ENCODE peak calls at places on chromosome 21, in five cellular contexts. One of them, this sample, is unnamed.

GRCh38 chr21:45001134-45002095 is 61.6 kb downstream of the SLX9 start:
- DNase-seq in K562: no peak
- DNase-seq in GM12878: no peak
- DNase-seq in SK-N-SH: no peak
- DNase-seq in HepG2: no peak
- DNase-seq in this sample: peak; percentile 65

GRCh38 chr21:45309069-45309521 is 21.4 kb upstream of the POFUT2 start:
- DNase-seq in K562: peak; percentile 78
- DNase-seq in GM12878: no peak
- DNase-seq in SK-N-SH: peak; percentile 82
- DNase-seq in HepG2: peak; percentile 69
- DNase-seq in this sample: peak; percentile 64

GRCh38 chr21:38311765-38312164 is 55.0 kb downstream of the KCNJ15 start:
- DNase-seq in K562: no peak
- DNase-seq in GM12878: no peak
- DNase-seq in SK-N-SH: no peak
- DNase-seq in HepG2: no peak
- DNase-seq in this sample: no peak

GRCh38 chr21:30072496-30072895 is 94.1 kb downstream of the CLDN17 start:
- DNase-seq in K562: no peak
- DNase-seq in GM12878: no peak
- DNase-seq in SK-N-SH: no peak
- DNase-seq in HepG2: no peak
- DNase-seq in this sample: no peak

GRCh38 chr21:14753466-14754258 is 207.5 kb upstream of the SAMSN1 start:
- DNase-seq in K562: peak; percentile 88
- DNase-seq in GM12878: no peak
- DNase-seq in SK-N-SH: no peak
- DNase-seq in HepG2: no peak
- DNase-seq in this sample: no peak

GRCh38 chr21:46207920-46208571 is 20.5 kb downstream of the LSS start:
- DNase-seq in K562: no peak
- DNase-seq in GM12878: no peak
- DNase-seq in SK-N-SH: no peak
- DNase-seq in HepG2: no peak
- DNase-seq in this sample: no peak

GRCh38 chr21:45644041-45644906 is 749 bp downstream of the PCBP3 start:
- DNase-seq in K562: no peak
- DNase-seq in GM12878: no peak
- DNase-seq in SK-N-SH: peak; percentile 77
- DNase-seq in HepG2: no peak
- DNase-seq in this sample: no peak

GRCh38 chr21:17463441-17463840 is 49.4 kb upstream of the CXADR start:
- DNase-seq in K562: no peak
- DNase-seq in GM12878: no peak
- DNase-seq in SK-N-SH: no peak
- DNase-seq in HepG2: peak; percentile 40
- DNase-seq in this sample: peak; percentile 97

GRCh38 chr21:46119565-46120271 is 21.8 kb downstream of the COL6A2 start:
- DNase-seq in K562: no peak
- DNase-seq in GM12878: no peak
- DNase-seq in SK-N-SH: peak; percentile 27
- DNase-seq in HepG2: no peak
- DNase-seq in this sample: no peak

GRCh38 chr21:15355066-15355465 is 290.3 kb upstream of the NRIP1 start:
- DNase-seq in K562: no peak
- DNase-seq in GM12878: no peak
- DNase-seq in SK-N-SH: no peak
- DNase-seq in HepG2: no peak
- DNase-seq in this sample: no peak

GRCh38 chr21:45740088-45740440 is 96.5 kb downstream of the PCBP3 start:
- DNase-seq in K562: no peak
- DNase-seq in GM12878: no peak
- DNase-seq in SK-N-SH: no peak
- DNase-seq in HepG2: no peak
- DNase-seq in this sample: no peak

GRCh38 chr21:45475797-45476570 is 66.3 kb downstream of the SLC19A1 start:
- DNase-seq in K562: no peak
- DNase-seq in GM12878: no peak
- DNase-seq in SK-N-SH: no peak
- DNase-seq in HepG2: no peak
- DNase-seq in this sample: no peak

GRCh38 chr21:29164330-29164942 is 34.0 kb downstream of the MAP3K7CL start:
- DNase-seq in K562: peak; percentile 50
- DNase-seq in GM12878: no peak
- DNase-seq in SK-N-SH: peak; percentile 28
- DNase-seq in HepG2: peak; percentile 63
- DNase-seq in this sample: peak; percentile 91

GRCh38 chr21:31554511-31555022 is 104.9 kb upstream of the SOD1 start:
- DNase-seq in K562: no peak
- DNase-seq in GM12878: peak; percentile 46
- DNase-seq in SK-N-SH: no peak
- DNase-seq in HepG2: no peak
- DNase-seq in this sample: peak; percentile 5

GRCh38 chr21:39137248-39138186 is 45.7 kb downstream of the PSMG1 start:
- DNase-seq in K562: peak; percentile 72
- DNase-seq in GM12878: no peak
- DNase-seq in SK-N-SH: peak; percentile 56
- DNase-seq in HepG2: peak; percentile 43
- DNase-seq in this sample: peak; percentile 24

GRCh38 chr21:45325206-45326168 is 37.8 kb upstream of the POFUT2 start:
- DNase-seq in K562: no peak
- DNase-seq in GM12878: no peak
- DNase-seq in SK-N-SH: no peak
- DNase-seq in HepG2: no peak
- DNase-seq in this sample: no peak

GRCh38 chr21:34110594-34111202 is 37.3 kb downstream of the MRPS6 start:
- DNase-seq in K562: peak; percentile 61
- DNase-seq in GM12878: no peak
- DNase-seq in SK-N-SH: no peak
- DNase-seq in HepG2: no peak
- DNase-seq in this sample: no peak

GRCh38 chr21:31500071-31500470 is 156.0 kb upstream of the TIAM1 start:
- DNase-seq in K562: no peak
- DNase-seq in GM12878: no peak
- DNase-seq in SK-N-SH: no peak
- DNase-seq in HepG2: no peak
- DNase-seq in this sample: no peak

GRCh38 chr21:16587141-16587570 is 857.4 kb downstream of the USP25 start:
- DNase-seq in K562: no peak
- DNase-seq in GM12878: no peak
- DNase-seq in SK-N-SH: peak; percentile 48
- DNase-seq in HepG2: peak; percentile 38
- DNase-seq in this sample: peak; percentile 65

GRCh38 chr21:31198575-31198974 is 145.5 kb downstream of the TIAM1 start:
- DNase-seq in K562: peak; percentile 43
- DNase-seq in GM12878: no peak
- DNase-seq in SK-N-SH: peak; percentile 55
- DNase-seq in HepG2: peak; percentile 30
- DNase-seq in this sample: peak; percentile 62

GRCh38 chr21:45458281-45459170 is 53.6 kb downstream of the COL18A1 start:
- DNase-seq in K562: no peak
- DNase-seq in GM12878: no peak
- DNase-seq in SK-N-SH: no peak
- DNase-seq in HepG2: no peak
- DNase-seq in this sample: no peak

GRCh38 chr21:18443085-18443484 is 39.5 kb upstream of the TMPRSS15 start:
- DNase-seq in K562: no peak
- DNase-seq in GM12878: no peak
- DNase-seq in SK-N-SH: no peak
- DNase-seq in HepG2: no peak
- DNase-seq in this sample: no peak

DNA sequence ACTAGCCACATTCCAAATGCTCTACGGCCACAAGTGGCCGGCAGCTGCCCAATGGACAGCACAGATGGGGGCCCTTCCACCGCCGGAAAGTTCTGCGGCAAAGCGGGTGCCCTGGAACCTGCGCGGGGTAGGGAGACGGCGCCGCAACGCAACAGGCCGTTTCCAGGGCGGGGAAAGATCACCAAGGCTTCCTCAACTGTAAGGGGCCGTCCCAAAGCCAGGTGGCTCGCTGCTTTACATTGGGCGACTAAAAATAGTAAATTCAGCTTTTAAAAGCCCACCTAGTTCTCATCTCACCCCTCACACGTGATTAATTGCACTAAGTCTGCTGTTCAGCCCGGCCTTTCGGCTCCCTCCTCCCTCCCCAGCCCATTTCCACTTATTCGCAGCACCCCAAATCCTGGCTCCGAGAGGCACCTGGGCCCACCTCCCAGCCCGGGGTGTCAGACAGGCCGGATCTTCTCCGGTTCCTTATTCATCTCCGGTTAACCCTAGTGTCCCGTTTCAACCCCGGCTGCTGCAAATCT is 643 bp downstream of the CFAP298 start:
- DNase-seq in K562: peak; percentile 64
- DNase-seq in GM12878: no peak
- DNase-seq in SK-N-SH: peak; percentile 57
- DNase-seq in HepG2: no peak
- DNase-seq in this sample: peak; percentile 18
- H3K27ac ChIP-seq in K562: peak overlapping the region; percentile 96
- H3K27ac ChIP-seq in GM12878: peak overlapping the region; percentile 39
- H3K27ac ChIP-seq in SK-N-SH: peak overlapping the region; percentile 98
- H3K27ac ChIP-seq in HepG2: peak overlapping the region; percentile 96
- H3K27ac ChIP-seq in this sample: peak overlapping the region; percentile 91

GRCh38 chr21:37041706-37042271 is 31.1 kb downstream of the PIGP start:
- DNase-seq in K562: no peak
- DNase-seq in GM12878: no peak
- DNase-seq in SK-N-SH: no peak
- DNase-seq in HepG2: no peak
- DNase-seq in this sample: no peak
- TF ChIP-seq MXI1 in K562: no peak
- TF ChIP-seq MXI1 in GM12878: no peak
- TF ChIP-seq MXI1 in SK-N-SH: no peak
- TF ChIP-seq MXI1 in HepG2: no peak
- TF ChIP-seq MXI1 in this sample: no peak

DNA sequence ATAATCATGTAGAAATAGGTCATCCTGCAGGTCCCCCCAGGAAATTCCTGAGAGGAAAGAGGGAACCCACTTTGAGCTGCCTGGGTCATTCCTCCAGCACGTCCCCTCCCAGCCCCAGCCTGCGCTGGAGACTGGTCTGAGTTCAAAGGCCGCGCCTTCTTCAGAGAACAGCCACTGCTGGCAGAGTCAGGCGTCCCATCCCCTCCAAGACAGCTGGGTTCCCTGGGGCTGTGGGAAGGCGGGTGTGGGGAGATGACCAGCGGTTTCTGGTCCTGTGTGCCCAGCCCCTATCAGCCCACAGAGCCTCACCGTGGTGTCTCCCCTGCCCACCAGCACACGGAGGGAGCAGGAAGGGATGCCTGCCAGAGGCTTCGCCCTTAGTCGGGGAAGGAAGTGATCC is 18.0 kb upstream of the TRAPPC10 start:
- DNase-seq in K562: no peak
- DNase-seq in GM12878: no peak
- DNase-seq in SK-N-SH: no peak
- DNase-seq in HepG2: no peak
- DNase-seq in this sample: no peak
- H3K27ac ChIP-seq in K562: no peak overlapping the region
- H3K27ac ChIP-seq in GM12878: no peak overlapping the region
- H3K27ac ChIP-seq in SK-N-SH: no peak overlapping the region
- H3K27ac ChIP-seq in HepG2: no peak overlapping the region
- H3K27ac ChIP-seq in this sample: no peak overlapping the region

GRCh38 chr21:42745511-42746239 is 92.3 kb downstream of the PDE9A start:
- DNase-seq in K562: no peak
- DNase-seq in GM12878: no peak
- DNase-seq in SK-N-SH: no peak
- DNase-seq in HepG2: no peak
- DNase-seq in this sample: no peak

GRCh38 chr21:42744520-42745445 is 91.4 kb downstream of the PDE9A start:
- DNase-seq in K562: no peak
- DNase-seq in GM12878: no peak
- DNase-seq in SK-N-SH: no peak
- DNase-seq in HepG2: no peak
- DNase-seq in this sample: no peak

GRCh38 chr21:42746593-42747266 is 93.3 kb downstream of the PDE9A start:
- DNase-seq in K562: no peak
- DNase-seq in GM12878: no peak
- DNase-seq in SK-N-SH: no peak
- DNase-seq in HepG2: no peak
- DNase-seq in this sample: no peak

GRCh38 chr21:42747267-42747701 is 93.9 kb downstream of the PDE9A start:
- DNase-seq in K562: no peak
- DNase-seq in GM12878: no peak
- DNase-seq in SK-N-SH: no peak
- DNase-seq in HepG2: no peak
- DNase-seq in this sample: no peak

DNA sequence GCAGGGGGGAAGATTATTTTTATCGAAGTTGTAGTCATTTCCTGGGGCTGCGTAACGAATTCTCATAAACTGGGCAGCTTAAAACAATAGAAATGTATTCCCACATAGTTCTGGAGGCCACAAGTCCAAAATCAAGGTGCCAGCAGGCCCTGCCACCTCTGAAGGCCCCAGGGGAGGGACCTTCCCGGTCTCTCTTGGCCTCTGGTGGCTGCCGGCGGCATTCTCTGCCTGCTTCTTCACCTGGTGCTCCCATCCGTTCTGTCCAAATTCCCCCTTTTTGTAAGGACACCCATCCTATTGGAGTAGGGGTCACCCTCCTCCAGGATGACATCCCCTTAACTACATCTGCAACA is 92.8 kb downstream of the PDE9A start:
- DNase-seq in K562: no peak
- DNase-seq in GM12878: no peak
- DNase-seq in SK-N-SH: no peak
- DNase-seq in HepG2: no peak
- DNase-seq in this sample: no peak
- TF ChIP-seq MXI1 in K562: no peak
- TF ChIP-seq MXI1 in GM12878: no peak
- TF ChIP-seq MXI1 in SK-N-SH: no peak
- TF ChIP-seq MXI1 in HepG2: no peak
- TF ChIP-seq MXI1 in this sample: no peak

GRCh38 chr21:43298546-43299440 is 128.1 kb downstream of the SIK1 start:
- DNase-seq in K562: no peak
- DNase-seq in GM12878: no peak
- DNase-seq in SK-N-SH: no peak
- DNase-seq in HepG2: no peak
- DNase-seq in this sample: no peak
- H3K27ac ChIP-seq in K562: no peak overlapping the region
- H3K27ac ChIP-seq in GM12878: no peak overlapping the region
- H3K27ac ChIP-seq in SK-N-SH: no peak overlapping the region
- H3K27ac ChIP-seq in HepG2: no peak overlapping the region
- H3K27ac ChIP-seq in this sample: no peak overlapping the region

GRCh38 chr21:35170244-35170756 is 121.2 kb upstream of the RUNX1 start:
- DNase-seq in K562: no peak
- DNase-seq in GM12878: no peak
- DNase-seq in SK-N-SH: no peak
- DNase-seq in HepG2: no peak
- DNase-seq in this sample: no peak
- TF ChIP-seq MXI1 in K562: no peak
- TF ChIP-seq MXI1 in GM12878: no peak
- TF ChIP-seq MXI1 in SK-N-SH: no peak
- TF ChIP-seq MXI1 in HepG2: no peak
- TF ChIP-seq MXI1 in this sample: no peak

DNA sequence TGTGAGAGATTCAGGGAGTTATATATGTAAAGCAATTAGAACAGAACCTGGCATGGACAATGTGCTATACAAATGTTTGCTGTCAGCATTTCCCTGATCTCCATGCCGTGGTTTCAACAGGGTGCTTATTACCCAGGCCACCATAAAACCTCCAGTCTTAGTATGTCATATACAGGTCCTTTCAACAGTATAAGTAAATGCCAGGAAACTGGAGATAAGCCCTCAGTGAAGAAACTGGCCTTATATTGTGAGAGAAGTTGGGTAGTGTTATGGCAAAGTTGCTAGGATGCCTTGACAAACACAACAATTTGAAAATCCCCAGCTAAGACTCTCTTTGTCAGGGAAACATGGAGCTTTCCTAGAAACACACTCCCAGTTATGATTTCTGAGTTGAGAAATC is 850.2 kb upstream of the ADAMTS5 start:
- DNase-seq in K562: no peak
- DNase-seq in GM12878: no peak
- DNase-seq in SK-N-SH: no peak
- DNase-seq in HepG2: no peak
- DNase-seq in this sample: no peak
- H3K27ac ChIP-seq in K562: no peak overlapping the region
- H3K27ac ChIP-seq in GM12878: no peak overlapping the region
- H3K27ac ChIP-seq in SK-N-SH: no peak overlapping the region
- H3K27ac ChIP-seq in HepG2: no peak overlapping the region
- H3K27ac ChIP-seq in this sample: no peak overlapping the region

This sample was measured in IMR-90.